ENCODE peak calls at places on chromosomes 13 and 19, in eight cellular contexts. B is glutamatergic neuron, M is colonic mucosa, U is HFFc6, Y is fibroblast of villous mesenchyme, V is A549, X is PC-3, E is B cell. L is an unnamed sample.
A peak's percentile ranks its signal among the peaks of the same experiment; 100 is the strongest.

GRCh38 chr19:5935473-5936307 is 21.6 kb downstream of the CAPS start:
- DNase-seq in B (no peak), M (no peak), U (no peak), Y (no peak), V (no peak), X (no peak), E (no peak), L (no peak)

GRCh38 chr13:110258876-110259631 is 47.9 kb downstream of the COL4A1 start:
- DNase-seq in B (no peak), M (no peak), U (peak; percentile 8), Y (peak; percentile 64), V (no peak), X (peak; percentile 4), E (no peak), L (no peak)

GRCh38 chr19:58558066-58558622 is at the start of gene UBE2M:
- DNase-seq in B (peak; percentile 91), M (peak; percentile 59), U (peak; percentile 38), Y (peak; percentile 62), V (no peak), X (no peak), E (no peak), L (peak; percentile 64)

GRCh38 chr19:38401148-38401547 is 1.7 kb upstream of the FAM98C start:
- DNase-seq in B (no peak), M (no peak), U (peak; percentile 79), Y (peak; percentile 22), V (no peak), X (peak; percentile 58), E (no peak), L (peak; percentile 34)

GRCh38 chr13:92463134-92463533 is 763.5 kb upstream of the GPC6 start:
- DNase-seq in B (no peak), M (peak; percentile 18), U (no peak), Y (no peak), V (no peak), X (no peak), E (no peak), L (no peak)

GRCh38 chr19:4453232-4454179 is 4.1 kb downstream of the UBXN6 start:
- DNase-seq in B (no peak), M (no peak), U (no peak), Y (no peak), V (no peak), X (no peak), E (peak; percentile 29), L (no peak)

GRCh38 chr13:109207618-109208017 is 578.2 kb downstream of the MYO16 start:
- DNase-seq in B (peak; percentile 52), M (no peak), U (no peak), Y (no peak), V (no peak), X (no peak), E (no peak), L (no peak)

GRCh38 chr19:38655148-38655824 is 7.8 kb downstream of the ACTN4 start:
- DNase-seq in B (no peak), M (no peak), U (peak; percentile 45), Y (no peak), V (no peak), X (no peak), E (no peak), L (no peak)

GRCh38 chr13:50457430-50458393 is 385.8 kb downstream of the DLEU7 start:
- DNase-seq in B (no peak), M (no peak), U (no peak), Y (no peak), V (no peak), X (no peak), E (no peak), L (no peak)

GRCh38 chr19:29212614-29213573 is at the start of gene UQCRFS1:
- DNase-seq in B (peak; percentile 98), M (peak; percentile 95), U (peak; percentile 91), Y (peak; percentile 92), V (peak; percentile 94), X (peak; percentile 87), E (peak; percentile 91), L (peak; percentile 94)

GRCh38 chr13:20901668-20902437 is 693 bp downstream of the XPO4 start:
- DNase-seq in B (peak; percentile 55), M (peak; percentile 73), U (peak; percentile 24), Y (peak; percentile 69), V (peak; percentile 24), X (peak; percentile 55), E (no peak), L (peak; percentile 50)

GRCh38 chr19:6890421-6890913 is 3.1 kb downstream of the ADGRE1 start:
- DNase-seq in B (no peak), M (no peak), U (no peak), Y (no peak), V (no peak), X (no peak), E (no peak), L (no peak)

GRCh38 chr19:38201731-38202130 is 22.3 kb downstream of the DPF1 start:
- DNase-seq in B (no peak), M (no peak), U (no peak), Y (no peak), V (no peak), X (no peak), E (no peak), L (no peak)

GRCh38 chr13:96994030-96994848 is at the start of gene OXGR1:
- DNase-seq in B (peak; percentile 19), M (peak; percentile 30), U (no peak), Y (no peak), V (no peak), X (no peak), E (no peak), L (no peak)

GRCh38 chr19:45187421-45188100 is 9.0 kb downstream of the BLOC1S3 start:
- DNase-seq in B (no peak), M (no peak), U (no peak), Y (no peak), V (peak; percentile 49), X (peak; percentile 14), E (peak; percentile 76), L (peak; percentile 19)

GRCh38 chr13:109610517-109610916 is 175.9 kb downstream of the IRS2 start:
- DNase-seq in B (no peak), M (peak; percentile 37), U (no peak), Y (peak; percentile 28), V (no peak), X (peak; percentile 25), E (no peak), L (peak; percentile 26)

GRCh38 chr19:18954094-18954493 is 13.1 kb upstream of the HOMER3 start:
- DNase-seq in B (no peak), M (no peak), U (no peak), Y (no peak), V (no peak), X (no peak), E (no peak), L (no peak)

GRCh38 chr19:7363225-7363624 is 14.5 kb downstream of the ARHGEF18 start:
- DNase-seq in B (no peak), M (no peak), U (no peak), Y (no peak), V (no peak), X (no peak), E (no peak), L (no peak)

GRCh38 chr13:82803341-82803740 is 1078.9 kb downstream of the SLITRK1 start:
- DNase-seq in B (no peak), M (no peak), U (no peak), Y (no peak), V (no peak), X (no peak), E (no peak), L (peak; percentile 22)

GRCh38 chr13:99378985-99379734 is 72.0 kb upstream of the GPR183 start:
- DNase-seq in B (no peak), M (no peak), U (no peak), Y (no peak), V (no peak), X (no peak), E (no peak), L (no peak)

DNA sequence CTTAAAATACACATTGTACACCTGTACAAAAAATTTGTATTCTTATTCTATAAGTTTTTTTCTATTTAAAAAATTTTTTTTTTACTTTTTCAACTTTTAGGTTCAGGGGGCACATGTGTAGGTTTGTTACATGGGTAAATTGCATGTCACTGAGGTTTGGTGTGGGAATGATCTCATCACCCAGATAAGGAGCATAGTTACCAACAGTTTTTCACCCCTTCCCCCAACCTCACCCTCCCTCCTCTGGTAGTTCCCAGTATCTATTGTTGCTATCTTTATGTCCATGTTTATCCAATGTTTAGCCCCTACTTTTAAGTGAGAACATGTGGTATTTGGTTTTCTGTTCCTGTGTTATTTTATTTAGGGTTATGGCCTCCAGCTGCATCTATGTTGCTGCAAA is 89.9 kb downstream of the CDK8 start:
- DNase-seq in B (no peak), M (no peak), U (no peak), Y (peak; percentile 32), V (no peak), X (no peak), E (no peak), L (no peak)
- TF ChIP-seq CTCF in B (no peak), M (no peak), U (no peak), Y (no peak), V (no peak), X (no peak), E (no peak), L (no peak)

DNA sequence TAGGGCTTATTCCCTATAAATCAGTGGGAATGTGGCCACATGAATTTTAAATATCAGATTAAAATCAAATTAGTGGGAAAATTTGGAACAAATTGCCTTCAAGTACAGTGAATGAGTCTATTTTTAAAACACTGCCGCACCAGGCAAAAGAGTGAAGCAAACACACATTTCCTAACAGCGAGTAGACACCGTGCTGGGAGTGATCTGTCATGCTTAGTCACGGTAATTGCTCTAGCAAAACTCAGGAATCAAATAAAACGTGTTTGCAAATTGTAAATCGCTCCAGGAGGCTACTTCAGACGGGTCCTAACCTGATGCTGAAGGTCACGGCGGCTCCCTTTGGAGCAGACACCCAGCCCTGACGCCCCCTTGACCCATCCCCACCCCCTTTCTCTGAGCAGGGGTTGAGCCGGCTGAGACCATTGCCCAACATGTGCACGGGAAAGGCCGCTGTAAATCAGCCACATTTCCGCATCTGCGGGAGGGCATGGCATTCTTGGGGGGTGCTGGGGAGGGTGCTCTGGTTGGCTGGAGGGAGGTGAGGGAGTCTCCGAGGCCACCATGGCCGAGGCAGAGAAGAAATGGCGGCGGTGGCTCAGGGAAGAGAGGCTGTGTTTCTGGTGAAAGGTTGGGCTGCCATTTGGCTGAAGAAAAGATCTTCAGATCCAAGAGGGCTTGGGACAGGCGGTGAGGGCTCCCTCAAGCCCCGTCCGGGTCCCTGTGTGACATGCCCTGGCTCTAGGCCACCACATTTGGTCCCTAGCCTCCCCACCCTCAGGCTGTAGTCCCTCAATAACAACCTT is 8.9 kb downstream of the CEBPA start:
- DNase-seq in B (no peak), M (peak; percentile 68), U (peak; percentile 84), Y (peak; percentile 83), V (peak; percentile 94), X (peak; percentile 75), E (no peak), L (peak; percentile 86)
- TF ChIP-seq CTCF in B (no peak), M (no peak), U (peak; percentile 27), Y (no peak), V (no peak), X (no peak), E (no peak), L (no peak)

GRCh38 chr19:20247016-20247683 is 80.1 kb downstream of the ZNF486 start:
- DNase-seq in B (peak; percentile 55), M (no peak), U (no peak), Y (peak; percentile 23), V (no peak), X (peak; percentile 5), E (peak; percentile 26), L (peak; percentile 42)
- TF ChIP-seq CTCF in B (no peak), M (peak; percentile 23), U (peak; percentile 35), Y (peak; percentile 41), V (no peak), X (no peak), E (peak; percentile 48), L (peak; percentile 61)

DNA sequence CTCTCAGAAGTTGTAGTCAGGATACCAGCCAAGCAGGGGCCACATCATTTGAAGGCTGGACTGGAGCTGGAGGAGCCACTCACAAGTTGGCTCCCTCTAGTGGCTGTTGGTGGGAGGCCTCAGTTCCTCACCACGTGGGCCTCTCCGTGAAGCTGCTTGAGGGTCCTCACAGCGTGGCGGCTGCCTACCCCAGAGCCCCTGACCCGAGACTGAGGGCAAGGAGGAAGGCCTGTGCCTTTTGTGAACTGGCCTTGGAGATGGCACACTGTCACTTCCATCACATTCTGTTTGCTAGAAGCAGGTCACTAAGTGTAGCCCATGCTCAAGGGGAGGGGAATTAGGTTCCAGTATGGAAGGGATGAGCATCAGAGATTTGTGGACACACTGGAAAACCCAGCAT is 14.6 kb downstream of the GNA11 start:
- DNase-seq in B (peak; percentile 78), M (peak; percentile 74), U (peak; percentile 15), Y (peak; percentile 61), V (no peak), X (peak; percentile 61), E (peak; percentile 81), L (peak; percentile 72)
- TF ChIP-seq CTCF in B (peak; percentile 88), M (peak; percentile 83), U (peak; percentile 94), Y (peak; percentile 93), V (peak; percentile 59), X (peak; percentile 88), E (peak; percentile 88), L (peak; percentile 92)

L was measured in choroid plexus epithelial cell.